ENCODE peak calls at places on chromosomes 11 and 22, in four cellular contexts. One of them, this sample, is unnamed.

GRCh38 chr22:49727881-49728563 is 99.7 kb downstream of the BRD1 start:
- DNase-seq in renal cortical epithelial cell: no peak
- DNase-seq in cardiac fibroblast: no peak
- DNase-seq in GM12865: no peak
- DNase-seq in this sample: no peak

GRCh38 chr11:122155001-122155400 is 39.0 kb upstream of the BLID start:
- DNase-seq in GM12865: no peak
- DNase-seq in cardiac fibroblast: no peak
- DNase-seq in renal cortical epithelial cell: no peak
- DNase-seq in this sample: no peak

GRCh38 chr11:57248780-57249383 is 11.8 kb upstream of the APLNR start:
- DNase-seq in renal cortical epithelial cell: peak
- DNase-seq in GM12865: peak
- DNase-seq in cardiac fibroblast: peak
- DNase-seq in this sample: peak

GRCh38 chr22:32842486-32842885 is 41.0 kb downstream of the TIMP3 start:
- DNase-seq in cardiac fibroblast: no peak
- DNase-seq in renal cortical epithelial cell: no peak
- DNase-seq in GM12865: no peak
- DNase-seq in this sample: no peak

GRCh38 chr11:63229815-63230214 is 13.6 kb downstream of the SLC22A25 start:
- DNase-seq in cardiac fibroblast: no peak
- DNase-seq in renal cortical epithelial cell: no peak
- DNase-seq in GM12865: no peak
- DNase-seq in this sample: no peak

GRCh38 chr22:23193882-23194281 is 13.6 kb downstream of the BCR start:
- DNase-seq in GM12865: no peak
- DNase-seq in renal cortical epithelial cell: no peak
- DNase-seq in cardiac fibroblast: no peak
- DNase-seq in this sample: no peak

GRCh38 chr11:9675691-9676090 is 11.8 kb downstream of the SWAP70 start:
- DNase-seq in GM12865: no peak
- DNase-seq in cardiac fibroblast: no peak
- DNase-seq in renal cortical epithelial cell: no peak
- DNase-seq in this sample: no peak

GRCh38 chr11:62892077-62892922 is 11.6 kb downstream of the SLC3A2 start:
- DNase-seq in renal cortical epithelial cell: no peak
- DNase-seq in GM12865: no peak
- DNase-seq in cardiac fibroblast: no peak
- DNase-seq in this sample: no peak

GRCh38 chr11:64566042-64566914 is 24.7 kb upstream of the SLC22A12 start:
- DNase-seq in GM12865: no peak
- DNase-seq in cardiac fibroblast: peak
- DNase-seq in renal cortical epithelial cell: peak
- DNase-seq in this sample: peak

GRCh38 chr11:132987936-132988335 is 544.4 kb downstream of the OPCML start:
- DNase-seq in renal cortical epithelial cell: peak
- DNase-seq in GM12865: no peak
- DNase-seq in cardiac fibroblast: no peak
- DNase-seq in this sample: no peak

GRCh38 chr22:50247748-50248147 is 2.9 kb upstream of the TUBGCP6 start:
- DNase-seq in cardiac fibroblast: peak
- DNase-seq in GM12865: peak
- DNase-seq in renal cortical epithelial cell: no peak
- DNase-seq in this sample: peak

GRCh38 chr11:72569966-72570892 is 104.0 kb downstream of the PDE2A start:
- DNase-seq in cardiac fibroblast: peak
- DNase-seq in GM12865: no peak
- DNase-seq in renal cortical epithelial cell: peak
- DNase-seq in this sample: peak

GRCh38 chr11:110894224-110894623 is 182.0 kb upstream of the ARHGAP20 start:
- DNase-seq in cardiac fibroblast: no peak
- DNase-seq in renal cortical epithelial cell: no peak
- DNase-seq in GM12865: no peak
- DNase-seq in this sample: no peak

GRCh38 chr22:19821523-19822300 is 33.0 kb downstream of the GNB1L start:
- DNase-seq in cardiac fibroblast: no peak
- DNase-seq in renal cortical epithelial cell: no peak
- DNase-seq in GM12865: no peak
- DNase-seq in this sample: no peak

GRCh38 chr11:36357831-36358230 is 61.7 kb downstream of the PRR5L start:
- DNase-seq in GM12865: no peak
- DNase-seq in cardiac fibroblast: no peak
- DNase-seq in renal cortical epithelial cell: no peak
- DNase-seq in this sample: no peak

GRCh38 chr11:122731500-122731913 is 76.0 kb downstream of the UBASH3B start:
- DNase-seq in GM12865: no peak
- DNase-seq in renal cortical epithelial cell: no peak
- DNase-seq in cardiac fibroblast: peak
- DNase-seq in this sample: no peak

GRCh38 chr11:120221115-120221752 is 10.4 kb downstream of the OAF start:
- DNase-seq in GM12865: no peak
- DNase-seq in renal cortical epithelial cell: no peak
- DNase-seq in cardiac fibroblast: no peak
- DNase-seq in this sample: no peak

GRCh38 chr11:130771708-130772107 is 144.6 kb downstream of the SNX19 start:
- DNase-seq in cardiac fibroblast: peak
- DNase-seq in GM12865: no peak
- DNase-seq in renal cortical epithelial cell: no peak
- DNase-seq in this sample: no peak

GRCh38 chr22:19868773-19869471 is 14.2 kb upstream of the GNB1L start:
- DNase-seq in cardiac fibroblast: no peak
- DNase-seq in renal cortical epithelial cell: no peak
- DNase-seq in GM12865: no peak
- DNase-seq in this sample: peak

GRCh38 chr11:125224391-125225015 is 60.0 kb downstream of the PKNOX2 start:
- DNase-seq in cardiac fibroblast: peak
- DNase-seq in GM12865: no peak
- DNase-seq in renal cortical epithelial cell: no peak
- DNase-seq in this sample: no peak

GRCh38 chr11:57791321-57792059 is 29.9 kb downstream of the CTNND1 start:
- DNase-seq in GM12865: no peak
- DNase-seq in cardiac fibroblast: no peak
- DNase-seq in renal cortical epithelial cell: no peak
- DNase-seq in this sample: no peak

GRCh38 chr11:29343465-29344333 is 673.1 kb downstream of the KCNA4 start:
- DNase-seq in renal cortical epithelial cell: peak
- DNase-seq in cardiac fibroblast: peak
- DNase-seq in GM12865: peak
- DNase-seq in this sample: peak

GRCh38 chr11:59247535-59248227 is 35.0 kb upstream of the MPEG1 start:
- DNase-seq in cardiac fibroblast: peak
- DNase-seq in GM12865: no peak
- DNase-seq in renal cortical epithelial cell: no peak
- DNase-seq in this sample: peak

GRCh38 chr11:10385696-10386095 is 69.4 kb upstream of the AMPD3 start:
- DNase-seq in cardiac fibroblast: peak
- DNase-seq in GM12865: no peak
- DNase-seq in renal cortical epithelial cell: no peak
- DNase-seq in this sample: no peak

GRCh38 chr22:37248251-37248650 is 4.2 kb upstream of the RAC2 start:
- DNase-seq in cardiac fibroblast: no peak
- DNase-seq in renal cortical epithelial cell: no peak
- DNase-seq in GM12865: no peak
- DNase-seq in this sample: no peak

GRCh38 chr11:68470304-68470811 is 9.8 kb downstream of the PPP6R3 start:
- DNase-seq in GM12865: no peak
- DNase-seq in cardiac fibroblast: no peak
- DNase-seq in renal cortical epithelial cell: no peak
- DNase-seq in this sample: no peak

GRCh38 chr22:33053323-33053722 is 4.9 kb downstream of the SYN3 start:
- DNase-seq in cardiac fibroblast: no peak
- DNase-seq in GM12865: no peak
- DNase-seq in renal cortical epithelial cell: no peak
- DNase-seq in this sample: no peak

GRCh38 chr22:25357056-25357455 is 137.6 kb downstream of the CRYBB2 start:
- DNase-seq in renal cortical epithelial cell: no peak
- DNase-seq in GM12865: no peak
- DNase-seq in cardiac fibroblast: no peak
- DNase-seq in this sample: no peak

GRCh38 chr11:20035701-20036601 is 124.3 kb downstream of the DBX1 start:
- DNase-seq in renal cortical epithelial cell: peak
- DNase-seq in GM12865: no peak
- DNase-seq in cardiac fibroblast: peak
- DNase-seq in this sample: peak

GRCh38 chr11:132171031-132171430 is 800.6 kb downstream of the NTM start:
- DNase-seq in cardiac fibroblast: no peak
- DNase-seq in renal cortical epithelial cell: no peak
- DNase-seq in GM12865: no peak
- DNase-seq in this sample: no peak

GRCh38 chr22:40044870-40045834 is 50.4 kb downstream of the FAM83F start:
- DNase-seq in cardiac fibroblast: no peak
- DNase-seq in renal cortical epithelial cell: peak
- DNase-seq in GM12865: peak
- DNase-seq in this sample: no peak

GRCh38 chr22:50396751-50397370 is 53.7 kb downstream of the PPP6R2 start:
- DNase-seq in cardiac fibroblast: no peak
- DNase-seq in GM12865: no peak
- DNase-seq in renal cortical epithelial cell: no peak
- DNase-seq in this sample: no peak

GRCh38 chr11:42234381-42235035 is 775.1 kb upstream of the LRRC4C start:
- DNase-seq in renal cortical epithelial cell: peak
- DNase-seq in GM12865: no peak
- DNase-seq in cardiac fibroblast: peak
- DNase-seq in this sample: no peak

GRCh38 chr22:49633010-49633324 is 194.7 kb downstream of the BRD1 start:
- DNase-seq in cardiac fibroblast: no peak
- DNase-seq in renal cortical epithelial cell: no peak
- DNase-seq in GM12865: no peak
- DNase-seq in this sample: no peak

This sample was measured in bronchial epithelial cell.